ENCODE peak calls at places on chromosomes 13 and 19, in four cellular contexts. One of them, this sample, is unnamed.
A peak's percentile ranks its signal among the peaks of the same experiment; 100 is the strongest.

GRCh38 chr19:42250249-42250665 is 4.7 kb downstream of the ERF start:
- DNase-seq in HepG2: no peak
- DNase-seq in GM12878: no peak
- DNase-seq in H1: no peak
- DNase-seq in this sample: no peak

GRCh38 chr19:17026706-17027427 is at the start of gene CPAMD8:
- DNase-seq in HepG2: no peak
- DNase-seq in H1: no peak
- DNase-seq in GM12878: no peak
- DNase-seq in this sample: no peak

GRCh38 chr19:28960986-28961705 is 251.8 kb downstream of the UQCRFS1 start:
- DNase-seq in H1: no peak
- DNase-seq in GM12878: no peak
- DNase-seq in HepG2: no peak
- DNase-seq in this sample: no peak

GRCh38 chr19:5369962-5370367 is 29.4 kb upstream of the PTPRS start:
- DNase-seq in HepG2: peak; percentile 39
- DNase-seq in H1: peak; percentile 33
- DNase-seq in GM12878: no peak
- DNase-seq in this sample: peak; percentile 81

GRCh38 chr19:8877854-8878705 is 45.9 kb downstream of the MBD3L1 start:
- DNase-seq in H1: no peak
- DNase-seq in HepG2: no peak
- DNase-seq in GM12878: no peak
- DNase-seq in this sample: peak; percentile 75

GRCh38 chr19:36420961-36421748 is 2.7 kb upstream of the ZFP82 start:
- DNase-seq in GM12878: no peak
- DNase-seq in H1: no peak
- DNase-seq in HepG2: no peak
- DNase-seq in this sample: no peak

GRCh38 chr13:21478881-21479808 is 20.0 kb upstream of the ZDHHC20 start:
- DNase-seq in HepG2: peak; percentile 72
- DNase-seq in GM12878: no peak
- DNase-seq in H1: no peak
- DNase-seq in this sample: peak; percentile 77

GRCh38 chr19:18665771-18666202 is 17.7 kb upstream of the CRTC1 start:
- DNase-seq in HepG2: no peak
- DNase-seq in H1: no peak
- DNase-seq in GM12878: no peak
- DNase-seq in this sample: no peak

GRCh38 chr13:71517004-71517403 is 350.0 kb downstream of the DACH1 start:
- DNase-seq in GM12878: no peak
- DNase-seq in HepG2: no peak
- DNase-seq in H1: no peak
- DNase-seq in this sample: no peak

GRCh38 chr13:43154083-43154739 is 130.8 kb downstream of the DNAJC15 start:
- DNase-seq in H1: no peak
- DNase-seq in GM12878: no peak
- DNase-seq in HepG2: no peak
- DNase-seq in this sample: no peak

GRCh38 chr13:40609972-40610726 is 56.3 kb downstream of the FOXO1 start:
- DNase-seq in H1: no peak
- DNase-seq in GM12878: no peak
- DNase-seq in HepG2: no peak
- DNase-seq in this sample: no peak
- TF ChIP-seq CBX5 in H1: no peak
- TF ChIP-seq CBX5 in GM12878: no peak
- TF ChIP-seq CBX5 in HepG2: no peak
- TF ChIP-seq CBX5 in this sample: no peak

GRCh38 chr13:111382877-111383276 is 62.4 kb downstream of the TEX29 start:
- DNase-seq in GM12878: no peak
- DNase-seq in H1: no peak
- DNase-seq in HepG2: no peak
- DNase-seq in this sample: no peak

GRCh38 chr13:111382411-111382810 is 62.0 kb downstream of the TEX29 start:
- DNase-seq in HepG2: no peak
- DNase-seq in H1: no peak
- DNase-seq in GM12878: no peak
- DNase-seq in this sample: no peak

GRCh38 chr13:111384441-111385181 is 64.2 kb downstream of the TEX29 start:
- DNase-seq in GM12878: no peak
- DNase-seq in HepG2: no peak
- DNase-seq in H1: no peak
- DNase-seq in this sample: no peak

GRCh38 chr13:111385182-111385857 is 64.9 kb downstream of the TEX29 start:
- DNase-seq in HepG2: no peak
- DNase-seq in GM12878: no peak
- DNase-seq in H1: no peak
- DNase-seq in this sample: no peak

DNA sequence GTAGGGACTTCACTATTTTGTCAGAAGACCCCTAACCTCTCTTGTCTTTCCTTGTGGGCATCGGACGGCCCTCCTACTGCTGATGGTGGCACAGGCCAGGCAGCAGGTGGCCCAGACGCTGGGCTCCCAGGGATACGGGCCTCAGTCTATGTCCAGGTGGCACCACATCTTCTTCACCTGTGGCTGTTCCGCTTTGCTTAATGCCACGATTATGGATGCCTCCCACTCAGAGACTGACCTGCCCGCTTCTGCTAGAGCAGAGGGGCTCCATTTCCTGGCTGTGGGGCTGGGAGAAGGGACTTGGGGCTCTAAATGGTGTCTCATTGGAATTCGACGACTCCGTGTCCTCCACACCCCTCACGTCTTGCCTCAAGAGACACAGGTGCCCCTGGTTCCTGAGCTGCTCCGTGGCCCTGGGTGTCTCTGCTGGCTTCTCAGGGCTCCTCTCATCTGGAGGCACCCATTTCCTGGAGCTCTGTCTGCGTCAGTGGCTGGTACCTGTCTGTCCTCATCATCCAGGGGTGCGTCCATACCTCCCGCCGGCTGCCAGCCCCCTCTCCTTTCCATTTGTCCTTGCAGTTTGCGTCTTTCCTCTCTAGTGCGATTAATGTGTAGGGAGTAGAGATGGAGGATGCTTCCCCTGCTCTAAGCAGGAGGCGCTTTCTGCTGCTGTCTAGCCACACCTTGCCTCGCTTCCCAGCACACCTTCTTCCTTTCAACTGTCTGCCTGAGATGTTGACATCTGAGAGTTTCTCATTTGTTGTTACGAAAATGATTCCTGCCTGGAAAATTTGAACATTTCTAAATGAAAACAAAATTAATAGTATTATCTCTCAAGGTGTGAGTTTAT is 63.4 kb downstream of the TEX29 start:
- DNase-seq in HepG2: no peak
- DNase-seq in GM12878: no peak
- DNase-seq in H1: no peak
- DNase-seq in this sample: no peak
- H3K4me3 ChIP-seq in HepG2: no peak overlapping the region
- H3K4me3 ChIP-seq in GM12878: no peak overlapping the region
- H3K4me3 ChIP-seq in H1: no peak overlapping the region
- H3K4me3 ChIP-seq in this sample: no peak overlapping the region

GRCh38 chr19:52991484-52991883 is 22.2 kb upstream of the ERVV-1 start:
- DNase-seq in H1: no peak
- DNase-seq in GM12878: no peak
- DNase-seq in HepG2: no peak
- DNase-seq in this sample: no peak
- TF ChIP-seq SP1 in H1: no peak
- TF ChIP-seq SP1 in GM12878: no peak
- TF ChIP-seq SP1 in HepG2: no peak
- TF ChIP-seq SP1 in this sample: no peak

GRCh38 chr13:30129411-30129810 is 177.9 kb downstream of the KATNAL1 start:
- DNase-seq in GM12878: no peak
- DNase-seq in H1: no peak
- DNase-seq in HepG2: no peak
- DNase-seq in this sample: no peak

GRCh38 chr13:30125422-30126073 is 181.8 kb downstream of the KATNAL1 start:
- DNase-seq in H1: no peak
- DNase-seq in GM12878: no peak
- DNase-seq in HepG2: peak; percentile 43
- DNase-seq in this sample: no peak

GRCh38 chr13:30128095-30128494 is 179.3 kb downstream of the KATNAL1 start:
- DNase-seq in GM12878: no peak
- DNase-seq in H1: no peak
- DNase-seq in HepG2: no peak
- DNase-seq in this sample: no peak

GRCh38 chr13:30128591-30128990 is 178.8 kb downstream of the KATNAL1 start:
- DNase-seq in HepG2: no peak
- DNase-seq in H1: no peak
- DNase-seq in GM12878: no peak
- DNase-seq in this sample: no peak

GRCh38 chr13:30126903-30127428 is 180.4 kb downstream of the KATNAL1 start:
- DNase-seq in HepG2: no peak
- DNase-seq in H1: no peak
- DNase-seq in GM12878: no peak
- DNase-seq in this sample: no peak
- TF ChIP-seq CBX5 in HepG2: no peak
- TF ChIP-seq CBX5 in H1: no peak
- TF ChIP-seq CBX5 in GM12878: no peak
- TF ChIP-seq CBX5 in this sample: no peak

DNA sequence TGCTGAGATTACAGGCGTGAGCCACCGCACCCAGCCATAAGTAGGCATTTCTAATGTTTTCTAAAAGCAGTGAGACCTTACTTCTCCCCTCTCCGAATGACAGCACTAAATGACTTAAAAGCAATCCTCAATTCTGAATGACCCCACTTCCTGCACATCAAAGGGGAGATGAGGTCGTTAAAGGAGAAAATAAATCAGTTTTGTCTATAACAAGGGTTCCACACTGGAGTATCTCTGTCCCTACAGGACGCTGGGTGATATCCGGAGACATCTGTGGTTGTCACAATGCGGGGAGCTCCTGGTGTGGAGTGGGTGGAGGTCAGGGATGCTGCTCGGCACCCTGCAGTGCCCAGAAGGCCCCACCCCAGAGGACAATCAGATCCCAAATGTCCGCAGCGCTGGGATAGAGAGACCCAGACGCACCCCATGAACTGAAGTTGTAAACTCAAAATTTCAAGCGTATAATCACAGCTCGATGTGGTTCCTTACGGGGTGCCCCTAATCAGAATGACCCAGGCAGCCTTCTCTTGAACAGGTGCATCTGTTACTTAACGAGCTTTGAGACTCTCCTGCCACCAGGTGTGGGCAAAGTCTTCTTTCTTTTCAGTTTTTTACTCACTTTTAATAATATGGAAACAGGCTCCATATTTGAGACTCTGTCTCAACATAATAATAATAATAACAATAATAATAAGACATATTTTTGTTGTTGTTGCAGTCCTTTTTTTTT is 2.9 kb downstream of the GNG7 start:
- DNase-seq in H1: no peak
- DNase-seq in GM12878: no peak
- DNase-seq in HepG2: no peak
- DNase-seq in this sample: no peak
- H3K4me3 ChIP-seq in H1: no peak overlapping the region
- H3K4me3 ChIP-seq in GM12878: peak overlapping the region; percentile 66
- H3K4me3 ChIP-seq in HepG2: no peak overlapping the region
- H3K4me3 ChIP-seq in this sample: no peak overlapping the region

DNA sequence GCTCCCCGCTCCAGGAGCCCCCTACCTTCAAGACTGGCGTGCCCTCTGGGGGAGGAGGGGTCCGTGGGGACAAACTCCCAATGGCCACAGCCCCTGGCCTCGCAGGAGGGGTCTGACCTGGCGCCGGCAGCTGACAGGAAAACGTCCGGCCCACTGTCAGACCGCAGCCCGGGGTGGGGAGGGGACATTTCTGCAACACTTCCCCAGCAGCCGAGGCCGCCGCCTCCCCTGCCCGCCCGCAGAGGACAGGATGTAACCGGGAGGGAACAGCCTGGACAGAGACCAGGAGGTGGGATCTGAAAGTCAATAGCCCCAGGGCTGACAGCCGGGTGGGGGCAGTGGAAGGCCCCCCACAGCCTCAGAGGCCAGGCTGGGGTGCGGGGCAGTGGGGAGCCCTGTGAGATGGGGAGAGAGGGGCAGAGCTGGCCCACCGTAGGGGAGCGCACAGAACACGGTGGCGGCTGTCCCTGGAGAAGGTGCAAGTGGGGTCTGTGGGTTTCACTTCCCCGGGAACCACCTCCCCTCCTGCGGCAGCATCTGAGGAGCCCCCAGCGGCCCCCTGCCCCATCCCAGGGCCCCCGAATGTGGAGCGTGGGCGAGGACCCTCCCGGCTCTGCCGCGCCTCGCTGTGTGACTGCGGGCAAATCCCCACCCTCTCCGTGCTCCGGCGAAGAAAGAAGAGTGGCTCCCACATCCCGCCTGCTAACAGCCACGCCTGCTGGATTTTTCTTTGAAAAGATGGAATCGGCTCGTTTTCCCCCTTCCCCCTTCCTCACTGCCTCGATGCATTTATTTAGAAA is at the start of gene PEAK3:
- DNase-seq in GM12878: no peak
- DNase-seq in HepG2: no peak
- DNase-seq in H1: no peak
- DNase-seq in this sample: peak; percentile 59
- TF ChIP-seq SP1 in GM12878: no peak
- TF ChIP-seq SP1 in HepG2: no peak
- TF ChIP-seq SP1 in H1: no peak
- TF ChIP-seq SP1 in this sample: no peak

DNA sequence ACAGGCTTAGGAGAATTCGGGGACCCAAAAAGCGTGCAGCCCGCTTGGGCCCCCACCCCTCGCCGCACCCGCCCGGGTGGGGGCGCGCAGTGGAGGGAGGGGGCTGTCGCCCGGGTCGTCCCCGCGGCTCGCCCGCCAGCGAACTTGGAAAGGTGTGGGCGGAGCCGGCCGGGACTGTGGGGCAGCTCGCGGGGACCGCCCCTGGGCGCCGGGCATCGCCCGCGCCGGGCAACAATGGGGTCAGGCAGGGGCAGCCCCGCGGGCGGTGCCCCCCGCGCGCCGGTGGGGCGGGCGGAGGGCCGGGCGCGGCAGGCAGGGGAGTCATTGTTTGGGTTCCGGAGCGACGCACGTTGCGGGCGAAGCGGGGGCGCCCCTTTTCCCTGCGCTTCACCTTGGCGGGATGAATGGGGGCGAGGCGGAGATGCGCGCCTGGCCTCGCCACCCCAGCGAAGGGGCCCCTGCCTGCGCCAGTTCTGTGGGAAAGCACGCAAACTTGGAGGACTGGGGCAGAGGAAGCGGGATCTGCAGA is 637 bp upstream of the KLF12 start:
- DNase-seq in HepG2: no peak
- DNase-seq in GM12878: no peak
- DNase-seq in H1: no peak
- DNase-seq in this sample: no peak
- TF ChIP-seq CBX5 in HepG2: no peak
- TF ChIP-seq CBX5 in GM12878: no peak
- TF ChIP-seq CBX5 in H1: no peak
- TF ChIP-seq CBX5 in this sample: no peak